ENCODE peak calls at places on chromosomes 3 and 15, in seven cellular contexts. J is AG04449, U is right lobe of liver, B is PC-9, N is NB4, V is AG09319, S is fibroblast of pulmonary artery. F is an unnamed sample.

GRCh38 chr15:96107922-96108321 is 222.6 kb upstream of the NR2F2 start:
- DNase-seq in J (peak), U (no peak), B (no peak), N (no peak), V (no peak), S (peak), F (no peak)

GRCh38 chr3:27324695-27325094 is 44.5 kb downstream of the NEK10 start:
- DNase-seq in J (no peak), U (no peak), B (no peak), N (no peak), V (no peak), S (no peak), F (no peak)

GRCh38 chr3:15637131-15637951 is 35.8 kb downstream of the BTD start:
- DNase-seq in J (no peak), U (no peak), B (no peak), N (no peak), V (no peak), S (no peak), F (no peak)

GRCh38 chr3:36850743-36851142 is 86.4 kb upstream of the DCLK3 start:
- DNase-seq in J (no peak), U (no peak), B (no peak), N (no peak), V (no peak), S (no peak), F (no peak)

GRCh38 chr3:85576091-85576690 is 617.4 kb downstream of the CADM2 start:
- DNase-seq in J (peak), U (peak), B (no peak), N (peak), V (peak), S (peak), F (peak)

GRCh38 chr3:37114251-37115145 is 59.9 kb downstream of the LRRFIP2 start:
- DNase-seq in J (peak), U (no peak), B (no peak), N (no peak), V (peak), S (peak), F (no peak)

GRCh38 chr3:63364495-63364894 is 86.4 kb downstream of the SYNPR start:
- DNase-seq in J (no peak), U (no peak), B (peak), N (peak), V (no peak), S (peak), F (no peak)

GRCh38 chr15:42283671-42284070 is 10.4 kb upstream of the TMEM87A start:
- DNase-seq in J (no peak), U (peak), B (no peak), N (no peak), V (no peak), S (no peak), F (no peak)

GRCh38 chr15:98611031-98611430 is 37.3 kb upstream of the IGF1R start:
- DNase-seq in J (no peak), U (no peak), B (no peak), N (peak), V (no peak), S (no peak), F (no peak)

GRCh38 chr15:34239151-34239761 is 14.4 kb downstream of the EMC4 start:
- DNase-seq in J (peak), U (no peak), B (peak), N (no peak), V (peak), S (peak), F (peak)

GRCh38 chr15:38252481-38253311 is at the start of gene SPRED1:
- DNase-seq in J (no peak), U (peak), B (no peak), N (peak), V (no peak), S (peak), F (peak)

GRCh38 chr3:146493761-146494160 is 24.4 kb upstream of the PLSCR2 start:
- DNase-seq in J (no peak), U (no peak), B (no peak), N (no peak), V (no peak), S (no peak), F (no peak)

GRCh38 chr15:51874751-51875644 is 45.5 kb downstream of the TMOD3 start:
- DNase-seq in J (peak), U (no peak), B (peak), N (peak), V (peak), S (peak), F (no peak)

GRCh38 chr3:159169828-159170227 is 368.0 kb downstream of the MFSD1 start:
- DNase-seq in J (peak), U (no peak), B (peak), N (no peak), V (peak), S (peak), F (no peak)

GRCh38 chr3:23567917-23568316 is 237.8 kb upstream of the UBE2E1 start:
- DNase-seq in J (peak), U (no peak), B (peak), N (peak), V (peak), S (peak), F (no peak)

GRCh38 chr15:44782516-44782915 is 46.2 kb downstream of the TRIM69 start:
- DNase-seq in J (no peak), U (no peak), B (no peak), N (no peak), V (no peak), S (no peak), F (no peak)

GRCh38 chr3:12707425-12707824 is 43.5 kb upstream of the RAF1 start:
- DNase-seq in J (no peak), U (no peak), B (no peak), N (peak), V (no peak), S (peak), F (no peak)

GRCh38 chr15:32881528-32881927 is 163.7 kb downstream of the GREM1 start:
- DNase-seq in J (no peak), U (no peak), B (no peak), N (no peak), V (no peak), S (no peak), F (no peak)

GRCh38 chr15:63715818-63716217 is 117.9 kb downstream of the HERC1 start:
- DNase-seq in J (no peak), U (no peak), B (no peak), N (no peak), V (no peak), S (peak), F (no peak)

GRCh38 chr3:66378256-66378655 is 122.6 kb downstream of the LRIG1 start:
- DNase-seq in J (no peak), U (no peak), B (no peak), N (peak), V (no peak), S (peak), F (no peak)

GRCh38 chr3:11661827-11662226 is 18.1 kb upstream of the VGLL4 start:
- DNase-seq in J (no peak), U (no peak), B (no peak), N (no peak), V (no peak), S (peak), F (no peak)

GRCh38 chr15:70826634-70827033 is 27.3 kb downstream of the LARP6 start:
- DNase-seq in J (peak), U (peak), B (peak), N (peak), V (peak), S (peak), F (no peak)

GRCh38 chr15:25786040-25786439 is 77.1 kb downstream of the ATP10A start:
- DNase-seq in J (no peak), U (no peak), B (no peak), N (no peak), V (no peak), S (no peak), F (no peak)

GRCh38 chr15:25784141-25784540 is 79.0 kb downstream of the ATP10A start:
- DNase-seq in J (no peak), U (no peak), B (no peak), N (no peak), V (no peak), S (no peak), F (no peak)

GRCh38 chr15:25784876-25785642 is 78.1 kb downstream of the ATP10A start:
- DNase-seq in J (peak), U (no peak), B (no peak), N (no peak), V (no peak), S (peak), F (no peak)

GRCh38 chr15:25787381-25787780 is 75.7 kb downstream of the ATP10A start:
- DNase-seq in J (no peak), U (no peak), B (no peak), N (no peak), V (no peak), S (no peak), F (no peak)

DNA sequence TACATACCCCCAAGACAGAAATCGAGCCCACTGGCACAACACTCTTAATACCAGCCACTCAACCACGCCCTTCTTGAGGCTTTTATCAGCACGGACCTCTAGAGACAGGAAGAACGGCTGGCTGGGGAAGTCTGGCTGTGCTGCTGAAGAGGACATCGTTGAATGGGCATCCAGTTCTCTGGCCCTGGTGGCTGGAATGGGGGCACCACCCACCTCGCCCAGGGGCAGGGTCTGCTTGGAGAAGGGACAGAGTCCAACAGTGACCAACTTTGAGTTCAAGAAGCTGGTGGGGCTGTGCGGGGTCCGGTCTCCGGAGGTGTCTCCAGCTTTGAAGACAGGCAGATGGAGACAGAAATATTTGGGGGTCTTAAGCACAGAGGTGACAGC is 77.5 kb downstream of the ATP10A start:
- DNase-seq in J (no peak), U (no peak), B (no peak), N (no peak), V (no peak), S (no peak), F (no peak)
- TF ChIP-seq CTCF in J (peak), U (no peak), B (no peak), N (no peak), V (no peak), S (no peak), F (no peak)

GRCh38 chr3:135964160-135964955 is 1.2 kb upstream of the PPP2R3A start:
- DNase-seq in J (no peak), U (no peak), B (no peak), N (no peak), V (no peak), S (no peak), F (no peak)
- TF ChIP-seq CTCF in J (no peak), U (no peak), B (no peak), N (no peak), V (no peak), S (no peak), F (no peak)

DNA sequence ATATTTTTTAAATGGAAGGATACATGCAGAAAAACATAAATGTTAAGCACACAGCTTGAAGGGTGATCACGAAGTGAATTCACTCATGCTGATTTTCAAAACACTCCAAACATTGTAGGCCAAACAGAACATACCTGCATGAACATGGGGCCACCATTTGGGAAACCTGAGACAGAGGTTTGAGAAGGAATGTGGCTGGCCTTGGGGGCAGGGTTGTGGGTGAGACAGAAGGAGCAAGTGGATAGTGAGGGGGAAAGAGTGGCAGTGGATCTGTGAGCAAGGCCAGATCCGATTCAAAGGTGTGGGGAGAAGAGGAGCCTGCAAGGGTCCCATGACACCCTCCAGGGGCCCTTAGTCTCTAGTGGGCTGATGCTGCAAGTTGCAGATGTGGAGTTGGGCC is 94.9 kb downstream of the HMG20A start:
- DNase-seq in J (no peak), U (no peak), B (no peak), N (no peak), V (no peak), S (no peak), F (no peak)
- TF ChIP-seq CTCF in J (no peak), U (no peak), B (no peak), N (no peak), V (no peak), S (no peak), F (no peak)

DNA sequence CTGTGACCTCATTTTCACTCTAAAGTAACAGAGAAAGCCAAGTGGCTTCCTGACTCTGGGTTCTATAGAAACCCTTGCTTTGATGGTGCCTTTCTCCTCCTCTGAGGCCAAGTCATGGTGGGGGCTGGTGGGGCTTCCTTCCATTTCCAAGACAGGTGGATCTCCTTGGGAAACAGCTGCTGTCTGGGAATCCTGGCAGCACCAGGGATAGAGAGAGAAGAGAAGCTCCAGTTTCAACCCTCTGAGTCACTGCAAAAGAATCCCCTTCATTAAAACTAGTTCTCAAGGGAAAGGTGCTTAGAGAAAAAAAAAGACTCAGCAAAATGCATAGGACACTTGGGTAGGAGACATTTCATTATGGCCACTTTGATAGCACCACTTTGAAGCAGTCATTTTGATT is 614.4 kb downstream of the FHIT start:
- DNase-seq in J (peak), U (no peak), B (no peak), N (no peak), V (no peak), S (no peak), F (no peak)
- TF ChIP-seq CTCF in J (no peak), U (no peak), B (no peak), N (no peak), V (no peak), S (no peak), F (no peak)

GRCh38 chr3:172290457-172290856 is 157.8 kb downstream of the GHSR start:
- DNase-seq in J (no peak), U (no peak), B (no peak), N (no peak), V (no peak), S (no peak), F (no peak)

GRCh38 chr3:172288625-172289024 is 159.6 kb downstream of the GHSR start:
- DNase-seq in J (no peak), U (no peak), B (no peak), N (no peak), V (no peak), S (no peak), F (no peak)

GRCh38 chr3:172291650-172292049 is 156.6 kb downstream of the GHSR start:
- DNase-seq in J (no peak), U (no peak), B (no peak), N (no peak), V (no peak), S (no peak), F (no peak)

GRCh38 chr3:172287811-172288477 is 160.3 kb downstream of the GHSR start:
- DNase-seq in J (no peak), U (peak), B (no peak), N (no peak), V (no peak), S (no peak), F (no peak)

GRCh38 chr3:172289583-172289982 is 158.7 kb downstream of the GHSR start:
- DNase-seq in J (no peak), U (no peak), B (no peak), N (no peak), V (no peak), S (no peak), F (peak)
- TF ChIP-seq CTCF in J (peak), U (peak), B (no peak), N (no peak), V (peak), S (peak), F (peak)

GRCh38 chr3:181948286-181948685 is 236.6 kb downstream of the SOX2 start:
- DNase-seq in J (no peak), U (no peak), B (no peak), N (no peak), V (no peak), S (no peak), F (no peak)
- TF ChIP-seq CTCF in J (no peak), U (no peak), B (peak), N (no peak), V (no peak), S (no peak), F (no peak)

GRCh38 chr15:75620776-75621536 is 4.6 kb downstream of the SNUPN start:
- DNase-seq in J (peak), U (no peak), B (no peak), N (peak), V (peak), S (peak), F (no peak)
- TF ChIP-seq CTCF in J (peak), U (no peak), B (no peak), N (no peak), V (peak), S (peak), F (no peak)

DNA sequence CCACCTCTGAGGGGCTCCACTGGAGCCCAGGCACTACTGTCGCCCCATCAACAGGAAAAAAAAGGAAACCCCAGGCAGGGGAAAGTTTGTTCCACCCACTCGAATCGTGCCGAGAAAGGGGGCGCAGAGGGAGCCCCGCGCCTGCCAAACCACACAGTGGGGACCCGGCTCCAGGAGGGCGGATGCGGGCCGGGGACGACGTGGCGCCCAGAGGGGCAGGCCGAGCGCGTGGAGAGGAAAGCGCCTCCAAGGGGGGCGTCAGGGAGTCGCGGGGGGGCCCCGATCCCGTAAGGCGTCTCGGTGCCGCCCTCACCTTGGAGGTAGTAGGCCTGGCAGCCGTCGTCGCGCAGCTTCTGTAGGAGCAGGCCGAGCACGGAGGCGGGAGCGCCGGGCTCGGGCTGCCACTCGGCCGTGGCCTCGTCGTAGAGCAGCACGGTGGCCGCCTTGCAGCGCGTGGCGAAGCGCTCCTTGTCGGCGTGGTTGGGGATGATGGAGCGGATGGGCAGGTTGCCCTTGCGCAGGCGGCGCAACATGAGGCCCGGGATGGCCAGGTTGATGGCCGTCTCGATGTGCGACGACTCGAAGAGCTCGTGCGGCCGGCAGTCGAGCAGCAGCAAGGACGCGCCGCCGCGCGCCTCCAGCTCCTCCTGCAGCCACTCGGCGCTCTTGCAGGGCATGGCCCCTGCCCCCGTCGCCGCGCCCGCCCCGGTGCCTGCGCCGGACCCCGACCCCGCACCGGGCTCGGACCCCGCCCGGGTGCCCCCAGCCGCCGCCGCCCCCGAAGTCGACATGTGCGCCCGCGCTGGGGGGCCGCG is 627 bp downstream of the DUSP7 start:
- DNase-seq in J (no peak), U (peak), B (peak), N (peak), V (no peak), S (peak), F (peak)
- TF ChIP-seq CTCF in J (peak), U (no peak), B (no peak), N (no peak), V (peak), S (peak), F (no peak)

DNA sequence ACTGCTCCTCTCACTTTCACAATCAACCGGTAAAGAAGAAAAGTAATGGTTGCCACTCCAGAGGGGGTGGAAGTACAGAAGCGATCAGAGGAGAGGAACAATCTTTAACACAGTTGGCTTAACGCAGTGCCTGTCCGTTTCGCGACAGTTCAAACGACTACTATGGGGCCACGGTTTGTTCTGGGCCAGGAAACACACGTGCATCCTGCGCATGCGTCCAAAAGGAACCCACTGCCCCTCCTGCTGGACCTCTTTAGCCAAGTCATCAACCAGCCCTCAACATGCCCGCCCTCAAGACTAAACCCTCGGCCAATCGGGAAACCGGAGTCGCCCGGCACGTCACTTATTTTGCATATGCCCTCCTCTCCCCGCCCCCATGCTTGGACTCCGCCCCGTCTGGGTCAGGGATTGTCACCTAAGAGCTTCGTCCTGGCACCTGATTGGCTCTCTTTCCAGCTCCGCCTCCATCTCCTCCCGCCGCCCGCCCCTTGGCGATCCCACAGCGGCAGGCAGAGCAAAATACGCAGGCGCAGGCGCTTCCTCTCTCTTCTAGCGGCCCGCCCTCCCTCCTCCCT is 345 bp upstream of the CDV3 start:
- DNase-seq in J (peak), U (peak), B (peak), N (peak), V (peak), S (peak), F (peak)
- TF ChIP-seq CTCF in J (peak), U (peak), B (no peak), N (no peak), V (peak), S (no peak), F (peak)

F was measured in GM13976.